ENCODE peak calls at places on chromosomes 7 and 10, in four cellular contexts. O is A549, A is fibroblast of mammary gland, V is breast epithelium. T is an unnamed sample.

GRCh38 chr10:122703483-122704448 is 4.1 kb upstream of the C10orf120 start:
- DNase-seq in O (peak), V (peak), A (peak), T (peak)

GRCh38 chr10:3592424-3592823 is 192.6 kb downstream of the KLF6 start:
- DNase-seq in O (no peak), V (no peak), A (no peak), T (no peak)

GRCh38 chr10:46026106-46026505 is 4.3 kb downstream of the NCOA4 start:
- DNase-seq in V (no peak), O (no peak), A (no peak), T (peak)

GRCh38 chr7:79506481-79506880 is 53.0 kb upstream of the MAGI2 start:
- DNase-seq in A (no peak), O (no peak), V (no peak), T (no peak)

GRCh38 chr10:5971315-5971832 is 6.0 kb downstream of the IL15RA start:
- DNase-seq in A (no peak), O (no peak), V (peak), T (peak)

GRCh38 chr7:131007439-131008330 is 273.7 kb upstream of the KLF14 start:
- DNase-seq in O (peak), A (peak), V (peak), T (peak)

GRCh38 chr7:135653285-135654080 is 8.8 kb upstream of the STMP1 start:
- DNase-seq in A (no peak), O (no peak), V (no peak), T (no peak)

GRCh38 chr7:100563809-100564400 is 9.8 kb downstream of the SAP25 start:
- DNase-seq in V (peak), O (peak), A (peak), T (peak)

GRCh38 chr10:58513189-58514101 is 773 bp downstream of the BICC1 start:
- DNase-seq in A (peak), O (peak), V (peak), T (peak)

GRCh38 chr7:40015790-40016296 is 65.8 kb downstream of the CDK13 start:
- DNase-seq in O (no peak), V (no peak), A (peak), T (peak)

GRCh38 chr10:114631678-114632417 is 26.2 kb downstream of the ABLIM1 start:
- DNase-seq in O (peak), A (no peak), V (no peak), T (peak)

GRCh38 chr7:128738570-128739047 is 550 bp upstream of the CALU start:
- DNase-seq in A (peak), V (no peak), O (no peak), T (no peak)

GRCh38 chr7:55178863-55179773 is 160.3 kb downstream of the EGFR start:
- DNase-seq in O (no peak), V (no peak), A (no peak), T (no peak)

GRCh38 chr10:62098278-62099121 is 170.1 kb downstream of the RTKN2 start:
- DNase-seq in V (no peak), A (no peak), O (no peak), T (peak)

GRCh38 chr7:16817536-16817935 is 12.7 kb upstream of the AGR2 start:
- DNase-seq in A (peak), O (peak), V (no peak), T (peak)

GRCh38 chr7:70189261-70189660 is 591.0 kb downstream of the AUTS2 start:
- DNase-seq in O (no peak), V (no peak), A (peak), T (peak)

GRCh38 chr10:133105686-133106390 is 18.1 kb downstream of the ADGRA1 start:
- DNase-seq in A (no peak), O (no peak), V (no peak), T (no peak)

GRCh38 chr7:5510426-5511045 is 86.9 kb upstream of the TNRC18 start:
- DNase-seq in O (no peak), A (no peak), V (no peak), T (no peak)

GRCh38 chr7:138975343-138976104 is 5.7 kb downstream of the KIAA1549 start:
- DNase-seq in V (no peak), O (no peak), A (no peak), T (no peak)

GRCh38 chr10:31319602-31320178 is 674 bp downstream of the ZEB1 start:
- DNase-seq in V (no peak), A (no peak), O (no peak), T (no peak)

GRCh38 chr7:116591202-116592040 is 66.6 kb downstream of the CAV1 start:
- DNase-seq in A (peak), O (no peak), V (no peak), T (peak)

GRCh38 chr7:40865441-40866233 is 730.8 kb downstream of the SUGCT start:
- DNase-seq in V (no peak), A (no peak), O (no peak), T (no peak)

GRCh38 chr10:84158549-84158948 is 15.1 kb upstream of the GPR15LG start:
- DNase-seq in V (no peak), O (no peak), A (no peak), T (no peak)

GRCh38 chr10:124593431-124593985 is 131.9 kb downstream of the LHPP start:
- DNase-seq in A (no peak), V (no peak), O (no peak), T (no peak)

GRCh38 chr10:971150-971542 is 17.1 kb upstream of the GTPBP4 start:
- DNase-seq in A (peak), O (no peak), V (no peak), T (no peak)

GRCh38 chr7:30041526-30042269 is 13.5 kb downstream of the PLEKHA8 start:
- DNase-seq in V (no peak), O (no peak), A (no peak), T (peak)

GRCh38 chr10:124164252-124164651 is 70.9 kb upstream of the CHST15 start:
- DNase-seq in O (no peak), V (no peak), A (no peak), T (peak)

GRCh38 chr7:158695726-158696452 is 8.7 kb downstream of the NCAPG2 start:
- DNase-seq in V (peak), O (peak), A (peak), T (peak)

GRCh38 chr7:138889566-138889965 is 91.6 kb upstream of the ATP6V0A4 start:
- DNase-seq in O (no peak), V (no peak), A (peak), T (peak)

GRCh38 chr7:37311282-37311868 is 137.3 kb downstream of the ELMO1 start:
- DNase-seq in O (no peak), V (no peak), A (peak), T (peak)

GRCh38 chr10:1094112-1095057 is 38.2 kb downstream of the WDR37 start:
- DNase-seq in O (no peak), A (no peak), V (no peak), T (peak)

GRCh38 chr10:66805610-66806009 is 120.2 kb upstream of the LRRTM3 start:
- DNase-seq in V (no peak), A (no peak), O (no peak), T (peak)

GRCh38 chr7:35508623-35509400 is 186.1 kb downstream of the HERPUD2 start:
- DNase-seq in O (no peak), A (no peak), V (no peak), T (no peak)

GRCh38 chr10:130227883-130228282 is 91.7 kb downstream of the GLRX3 start:
- DNase-seq in A (no peak), V (no peak), O (no peak), T (no peak)

GRCh38 chr7:2631924-2632716 is at the start of gene TTYH3:
- DNase-seq in V (no peak), O (peak), A (no peak), T (no peak)

GRCh38 chr10:69703766-69704191 is 73.7 kb downstream of the FAM241B start:
- DNase-seq in A (peak), O (no peak), V (no peak), T (peak)

GRCh38 chr10:113080621-113081229 is 130.7 kb downstream of the TCF7L2 start:
- DNase-seq in A (no peak), O (no peak), V (no peak), T (no peak)

GRCh38 chr10:27816305-27816704 is 70.7 kb upstream of the MKX start:
- DNase-seq in A (no peak), V (no peak), O (no peak), T (no peak)

GRCh38 chr7:125491137-125491536 is 561.5 kb upstream of the POT1 start:
- DNase-seq in O (no peak), V (no peak), A (no peak), T (no peak)

GRCh38 chr7:149329787-149330334 is 67.9 kb downstream of the ZNF783 start:
- DNase-seq in O (no peak), V (no peak), A (no peak), T (no peak)
- TF ChIP-seq CTCF in O (no peak), V (no peak), A (no peak), T (no peak)

DNA sequence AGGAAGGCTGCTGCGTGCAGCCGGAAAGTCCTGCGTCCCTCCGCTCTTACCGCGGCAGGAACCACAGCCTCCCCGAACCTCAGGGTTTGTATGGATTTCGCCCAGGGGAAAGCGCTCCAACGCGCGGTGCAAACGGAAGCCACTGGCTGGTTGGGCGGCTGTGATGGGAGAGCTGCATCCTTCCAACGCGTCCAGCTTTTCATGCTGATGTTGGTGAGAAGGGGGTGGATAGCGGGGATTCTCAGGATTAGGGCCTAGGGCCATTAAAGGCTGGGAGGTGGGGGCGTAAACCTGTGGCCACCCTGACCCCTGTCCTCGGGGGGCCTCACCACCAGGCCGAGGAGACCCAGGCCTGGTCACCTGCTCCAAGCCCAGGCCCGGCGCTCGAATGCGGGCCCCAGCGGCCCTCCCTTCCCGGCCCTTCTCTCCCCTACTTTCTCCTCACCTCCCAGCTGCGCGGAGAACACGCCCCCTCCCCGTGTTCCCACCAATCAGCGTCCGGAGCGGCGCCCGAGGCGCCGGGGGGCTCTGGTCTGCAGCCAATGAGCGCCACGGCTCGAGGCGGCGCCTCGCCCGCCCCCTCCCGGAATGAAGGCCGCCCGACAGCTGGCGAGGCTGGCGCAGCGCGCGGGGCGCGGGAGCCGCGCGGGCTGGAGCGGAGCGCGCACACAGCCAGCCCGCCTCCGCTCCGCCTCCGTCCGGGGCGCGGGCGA is 458 bp upstream of the NANOS1 start:
- DNase-seq in A (peak), V (peak), O (peak), T (peak)
- TF ChIP-seq CTCF in A (no peak), V (no peak), O (no peak), T (no peak)

DNA sequence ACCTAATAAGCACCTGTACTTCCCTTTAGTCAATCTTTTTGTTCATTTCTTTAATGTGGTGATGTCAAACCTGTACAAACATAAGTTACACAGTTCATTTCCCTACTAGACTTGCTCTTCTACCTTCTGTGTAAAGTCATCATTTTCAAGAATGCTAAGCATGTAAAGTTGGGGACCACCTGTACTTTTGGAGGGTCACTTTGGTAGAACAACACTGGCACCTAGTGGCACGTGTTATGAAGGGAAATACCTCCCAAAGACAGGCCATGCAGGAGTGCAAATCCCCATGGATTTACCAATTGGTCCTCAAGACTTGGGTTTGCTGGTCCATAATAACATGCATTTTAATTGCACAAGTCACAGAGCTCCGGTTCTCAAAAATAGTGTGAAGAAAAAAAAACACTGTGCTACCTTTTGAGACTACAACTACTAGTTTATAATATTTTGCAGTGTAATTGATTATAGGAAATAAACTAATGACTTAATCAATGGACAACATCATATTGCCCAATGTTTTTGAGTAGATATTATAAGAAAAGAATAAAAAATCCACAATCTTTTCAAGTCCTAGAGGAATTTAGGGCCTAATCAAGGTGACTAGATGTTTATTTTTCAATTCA is 431.4 kb upstream of the IGFBP3 start:
- DNase-seq in A (peak), V (peak), O (peak), T (peak)
- TF ChIP-seq CTCF in A (peak), V (peak), O (peak), T (peak)

DNA sequence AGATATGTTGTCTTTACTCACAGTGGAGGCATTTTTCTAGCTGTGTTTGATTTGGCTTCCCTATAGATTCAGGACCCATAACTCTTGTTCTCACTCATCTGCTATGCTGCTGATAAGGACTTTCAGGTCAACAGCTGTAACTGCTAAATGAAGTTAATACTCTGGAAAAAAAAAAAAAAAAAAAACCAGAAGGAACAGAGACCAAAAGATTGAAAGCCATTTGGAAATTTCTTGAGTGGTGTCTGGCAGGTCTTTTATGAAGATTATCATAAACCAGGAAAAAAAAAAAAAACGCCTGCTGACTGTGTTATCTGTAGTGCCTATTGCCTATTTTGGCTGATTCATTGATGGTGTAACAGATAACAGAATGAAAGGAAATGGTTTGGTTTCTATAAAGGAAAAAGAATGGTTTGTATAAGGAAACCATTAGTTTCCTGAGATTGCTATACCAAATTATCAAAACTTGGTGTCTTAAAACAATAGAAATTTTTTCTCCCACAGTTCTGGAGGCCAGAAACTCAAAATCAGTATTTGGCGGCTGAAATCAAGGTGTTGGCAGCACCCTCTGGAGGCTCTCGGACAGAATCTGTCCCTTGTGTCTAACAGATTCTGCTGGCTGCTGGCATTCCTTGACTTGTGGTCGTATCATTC is 60.5 kb upstream of the BET1 start:
- DNase-seq in V (no peak), O (no peak), A (no peak), T (peak)
- TF ChIP-seq CTCF in V (no peak), O (no peak), A (no peak), T (no peak)

DNA sequence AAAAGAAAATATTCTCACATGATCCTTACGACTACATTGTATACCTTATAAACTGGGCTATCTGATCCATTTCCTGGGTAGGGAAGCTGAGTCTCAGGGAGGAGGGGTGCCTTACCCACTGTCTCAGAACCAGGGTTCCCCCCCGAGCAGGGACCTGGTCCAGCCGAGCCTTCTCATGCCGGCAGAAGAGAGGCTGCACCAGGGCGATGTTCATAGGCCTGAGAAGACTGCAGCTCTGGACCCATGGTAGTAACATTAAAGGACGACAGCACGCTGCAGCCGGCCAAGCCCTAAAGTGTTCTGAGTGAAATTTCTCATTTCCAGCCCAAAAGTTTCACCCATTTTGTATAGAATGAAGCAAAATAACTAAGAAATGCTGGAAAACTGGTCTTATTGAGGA is 163.0 kb upstream of the TNS3 start:
- DNase-seq in A (no peak), O (no peak), V (no peak), T (no peak)
- TF ChIP-seq CTCF in A (no peak), O (no peak), V (no peak), T (no peak)

GRCh38 chr10:111142082-111142481 is 65.3 kb downstream of the ADRA2A start:
- DNase-seq in O (no peak), A (no peak), V (no peak), T (no peak)
- TF ChIP-seq CTCF in O (no peak), A (no peak), V (no peak), T (no peak)

DNA sequence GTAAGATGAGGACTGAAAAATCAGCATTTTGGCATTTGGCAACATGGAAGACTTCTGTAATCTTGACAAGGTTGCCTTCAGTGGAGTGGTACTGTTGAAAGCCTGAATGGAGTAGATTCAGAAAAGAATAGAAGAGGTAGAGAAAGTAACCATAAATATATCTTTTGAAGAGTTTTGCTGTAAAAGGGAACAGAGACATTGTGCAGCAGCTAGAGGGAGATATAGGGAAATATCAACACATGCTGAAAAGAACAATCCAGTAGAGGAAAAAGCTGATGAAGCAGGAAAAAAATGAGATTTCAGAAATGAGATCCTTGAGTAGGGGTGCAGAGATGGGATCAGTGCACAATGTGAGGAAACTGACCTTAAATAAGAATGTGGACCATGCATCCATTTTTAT is 60.0 kb downstream of the RAPGEF5 start:
- DNase-seq in A (peak), V (no peak), O (no peak), T (peak)
- TF ChIP-seq CTCF in A (peak), V (no peak), O (no peak), T (peak)

GRCh38 chr10:71888248-71888622 is 37.2 kb upstream of the PSAP start:
- DNase-seq in O (no peak), V (no peak), A (no peak), T (no peak)

GRCh38 chr10:71891437-71891836 is 40.4 kb upstream of the PSAP start:
- DNase-seq in V (no peak), O (no peak), A (no peak), T (no peak)

GRCh38 chr10:71889388-71889987 is 38.4 kb upstream of the PSAP start:
- DNase-seq in V (no peak), A (no peak), O (no peak), T (no peak)

GRCh38 chr10:71887767-71888166 is 36.7 kb upstream of the PSAP start:
- DNase-seq in V (no peak), O (no peak), A (peak), T (no peak)

DNA sequence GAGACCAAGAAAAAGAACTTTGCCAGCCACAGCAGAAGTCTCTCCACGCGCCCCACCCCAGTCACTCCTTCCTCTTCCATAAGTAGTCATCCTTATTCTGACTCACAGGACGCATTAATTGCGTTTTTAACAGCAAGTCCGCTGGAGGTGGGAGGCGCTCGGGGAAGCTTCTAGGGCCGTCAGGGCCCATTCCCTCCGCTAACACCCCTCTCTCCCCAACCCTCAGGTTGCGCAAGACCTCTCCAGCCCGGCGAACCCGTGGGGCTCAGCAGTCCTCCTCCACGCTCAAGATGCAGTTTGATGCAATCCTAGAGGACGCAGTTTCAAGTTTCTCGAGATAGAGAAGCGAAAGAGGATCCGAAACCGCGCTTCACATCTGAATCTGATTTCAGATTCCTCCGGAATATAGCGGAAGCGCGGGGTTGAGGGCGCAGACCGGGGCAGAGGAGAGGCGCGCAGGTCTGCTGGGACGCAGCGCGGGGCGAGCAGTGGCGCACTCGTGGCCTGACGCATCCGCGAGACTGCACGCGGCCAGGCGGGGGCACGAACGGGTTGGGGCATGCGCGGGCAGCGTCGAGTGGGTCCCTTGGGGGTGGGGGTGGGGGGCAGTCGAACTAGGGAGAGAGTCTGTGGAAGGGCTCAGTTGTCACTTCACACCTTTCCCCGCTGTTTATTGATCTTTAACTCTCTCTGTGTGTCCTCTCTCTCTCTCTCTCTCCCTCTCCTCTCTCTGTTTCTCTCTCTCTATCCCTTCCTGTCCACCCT is 37.8 kb upstream of the PSAP start:
- DNase-seq in V (peak), A (peak), O (peak), T (peak)
- TF ChIP-seq CTCF in V (no peak), A (no peak), O (peak), T (no peak)